ENCODE peak calls at places on chromosomes 7 and 10, in five cellular contexts. One of them, this sample, is unnamed.

GRCh38 chr7:48094861-48095293 is 5.8 kb downstream of the UPP1 start:
- DNase-seq in iris pigment epithelial cell: peak
- DNase-seq in NCI-H2081 treated with DMSO at 0.1 percent for 48 hours: no peak
- DNase-seq in EL: peak
- DNase-seq in mucosa of gallbladder: no peak
- DNase-seq in this sample: no peak

GRCh38 chr10:128047991-128048826 is 78.0 kb downstream of the MKI67 start:
- DNase-seq in iris pigment epithelial cell: peak
- DNase-seq in mucosa of gallbladder: no peak
- DNase-seq in NCI-H2081 treated with DMSO at 0.1 percent for 48 hours: no peak
- DNase-seq in EL: no peak
- DNase-seq in this sample: peak

GRCh38 chr10:1078668-1079067 is 22.5 kb downstream of the WDR37 start:
- DNase-seq in NCI-H2081 treated with DMSO at 0.1 percent for 48 hours: no peak
- DNase-seq in mucosa of gallbladder: no peak
- DNase-seq in EL: no peak
- DNase-seq in iris pigment epithelial cell: no peak
- DNase-seq in this sample: no peak

GRCh38 chr7:73423519-73424485 is 9.8 kb upstream of the FZD9 start:
- DNase-seq in mucosa of gallbladder: no peak
- DNase-seq in NCI-H2081 treated with DMSO at 0.1 percent for 48 hours: no peak
- DNase-seq in EL: no peak
- DNase-seq in iris pigment epithelial cell: peak
- DNase-seq in this sample: no peak

GRCh38 chr10:119378737-119379067 is 163.8 kb downstream of the RGS10 start:
- DNase-seq in iris pigment epithelial cell: no peak
- DNase-seq in EL: no peak
- DNase-seq in NCI-H2081 treated with DMSO at 0.1 percent for 48 hours: no peak
- DNase-seq in mucosa of gallbladder: no peak
- DNase-seq in this sample: peak

GRCh38 chr7:70700935-70701425 is 431.0 kb upstream of the GALNT17 start:
- DNase-seq in mucosa of gallbladder: no peak
- DNase-seq in EL: no peak
- DNase-seq in iris pigment epithelial cell: no peak
- DNase-seq in NCI-H2081 treated with DMSO at 0.1 percent for 48 hours: no peak
- DNase-seq in this sample: no peak

GRCh38 chr7:3427957-3428356 is 126.9 kb downstream of the SDK1 start:
- DNase-seq in EL: no peak
- DNase-seq in iris pigment epithelial cell: no peak
- DNase-seq in mucosa of gallbladder: no peak
- DNase-seq in NCI-H2081 treated with DMSO at 0.1 percent for 48 hours: no peak
- DNase-seq in this sample: peak

GRCh38 chr10:32771217-32771616 is 186.8 kb downstream of the ITGB1 start:
- DNase-seq in EL: no peak
- DNase-seq in mucosa of gallbladder: no peak
- DNase-seq in iris pigment epithelial cell: no peak
- DNase-seq in NCI-H2081 treated with DMSO at 0.1 percent for 48 hours: no peak
- DNase-seq in this sample: no peak

This sample was measured in testis.